ENCODE peak calls at places on chromosomes 6 and 20, in ten cellular contexts. X is heart right ventricle, M is fibroblast of the aortic adventitia, K is epithelial cell of esophagus, R is spleen, Q is adrenal gland, Y is RWPE1, F is breast epithelium, A is choroid plexus epithelial cell, O is mucosa of descending colon. T is an unnamed sample.

GRCh38 chr6:38882157-38882556 is 166.4 kb upstream of the GLP1R start:
- DNase-seq in X (no peak), M (no peak), K (no peak), R (no peak), Q (no peak), Y (no peak), F (no peak), A (no peak), O (no peak), T (no peak)

GRCh38 chr6:144379356-144379755 is 94.2 kb downstream of the UTRN start:
- DNase-seq in X (no peak), M (peak; percentile 32), K (peak; percentile 27), R (no peak), Q (no peak), Y (no peak), F (no peak), A (peak; percentile 76), O (no peak), T (no peak)

GRCh38 chr6:148973809-148974208 is 227.0 kb downstream of the UST start:
- DNase-seq in X (no peak), M (peak; percentile 71), K (peak; percentile 36), R (no peak), Q (peak; percentile 68), Y (no peak), F (no peak), A (peak; percentile 75), O (no peak), T (no peak)

GRCh38 chr6:28980797-28981390 is 24.2 kb downstream of the ZNF311 start:
- DNase-seq in X (no peak), M (peak; percentile 67), K (peak; percentile 62), R (peak; percentile 76), Q (peak; percentile 70), Y (peak; percentile 32), F (no peak), A (peak; percentile 90), O (no peak), T (peak; percentile 69)

GRCh38 chr6:135094403-135094821 is 39.8 kb upstream of the HBS1L start:
- DNase-seq in X (no peak), M (no peak), K (peak; percentile 50), R (no peak), Q (no peak), Y (peak; percentile 38), F (no peak), A (peak; percentile 11), O (no peak), T (no peak)

GRCh38 chr20:12942123-12942522 is 66.6 kb upstream of the SPTLC3 start:
- DNase-seq in X (no peak), M (no peak), K (no peak), R (no peak), Q (no peak), Y (no peak), F (no peak), A (no peak), O (no peak), T (no peak)

GRCh38 chr20:44070139-44070900 is 116.7 kb downstream of the JPH2 start:
- DNase-seq in X (no peak), M (no peak), K (no peak), R (no peak), Q (peak; percentile 30), Y (no peak), F (no peak), A (no peak), O (no peak), T (no peak)

GRCh38 chr20:48706710-48707339 is 121.0 kb downstream of the PREX1 start:
- DNase-seq in X (peak; percentile 43), M (peak; percentile 74), K (no peak), R (peak; percentile 48), Q (no peak), Y (no peak), F (no peak), A (no peak), O (no peak), T (no peak)

GRCh38 chr6:56843476-56844349 is 111.2 kb upstream of the BEND6 start:
- DNase-seq in X (peak; percentile 78), M (peak; percentile 55), K (peak; percentile 91), R (peak; percentile 87), Q (peak; percentile 80), Y (peak; percentile 75), F (no peak), A (peak; percentile 80), O (peak; percentile 71), T (peak; percentile 89)

GRCh38 chr20:32329817-32330554 is 28.1 kb upstream of the ASXL1 start:
- DNase-seq in X (no peak), M (no peak), K (peak; percentile 84), R (no peak), Q (no peak), Y (peak; percentile 30), F (no peak), A (no peak), O (no peak), T (no peak)

GRCh38 chr6:126657556-126658129 is 317.7 kb downstream of the CENPW start:
- DNase-seq in X (no peak), M (peak; percentile 91), K (peak; percentile 61), R (no peak), Q (no peak), Y (peak; percentile 10), F (no peak), A (peak; percentile 76), O (no peak), T (no peak)

GRCh38 chr20:22490287-22491187 is 93.8 kb downstream of the FOXA2 start:
- DNase-seq in X (no peak), M (peak; percentile 16), K (peak; percentile 45), R (no peak), Q (no peak), Y (peak; percentile 10), F (no peak), A (no peak), O (peak; percentile 89), T (peak; percentile 55)

GRCh38 chr20:17140894-17141293 is 85.9 kb upstream of the PCSK2 start:
- DNase-seq in X (no peak), M (no peak), K (no peak), R (no peak), Q (no peak), Y (no peak), F (no peak), A (no peak), O (no peak), T (no peak)

GRCh38 chr6:164184410-164184809 is 769.9 kb downstream of the QKI start:
- DNase-seq in X (no peak), M (no peak), K (no peak), R (no peak), Q (no peak), Y (no peak), F (no peak), A (no peak), O (no peak), T (no peak)

GRCh38 chr20:10427060-10427692 is 6.8 kb downstream of the MKKS start:
- DNase-seq in X (peak; percentile 39), M (peak; percentile 79), K (peak; percentile 66), R (peak; percentile 78), Q (peak; percentile 84), Y (peak; percentile 35), F (no peak), A (peak; percentile 88), O (no peak), T (peak; percentile 70)

GRCh38 chr6:73679009-73679408 is 17.0 kb upstream of the CD109 start:
- DNase-seq in X (no peak), M (no peak), K (no peak), R (no peak), Q (no peak), Y (no peak), F (no peak), A (no peak), O (no peak), T (no peak)

DNA sequence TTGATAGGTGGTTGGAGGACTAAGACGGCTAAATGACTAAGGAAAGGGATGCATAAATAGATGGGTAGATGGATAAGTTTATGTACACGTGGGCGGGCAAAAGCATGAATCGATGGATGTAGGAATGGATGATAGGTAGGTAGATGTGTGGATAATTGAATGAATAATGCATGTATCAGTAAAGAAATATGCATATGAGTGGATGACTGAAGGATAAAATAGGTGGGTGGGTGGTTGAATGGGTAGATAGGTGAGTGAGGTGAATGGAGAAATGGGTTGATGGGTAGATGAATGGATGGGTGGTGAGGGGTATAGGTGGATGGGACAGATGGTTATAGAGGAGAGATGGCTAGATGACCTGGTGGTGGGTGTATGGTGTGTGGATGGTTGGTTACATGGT is 20.2 kb downstream of the SLC12A5 start:
- DNase-seq in X (no peak), M (no peak), K (no peak), R (no peak), Q (no peak), Y (no peak), F (no peak), A (no peak), O (no peak), T (no peak)
- TF ChIP-seq CTCF in X (no peak), M (no peak), K (no peak), R (no peak), Q (no peak), Y (no peak), F (no peak), A (no peak), O (no peak), T (no peak)

GRCh38 chr6:54618597-54618996 is 228.0 kb upstream of the FAM83B start:
- DNase-seq in X (no peak), M (no peak), K (no peak), R (no peak), Q (no peak), Y (no peak), F (no peak), A (no peak), O (no peak), T (no peak)
- TF ChIP-seq CTCF in X (no peak), M (no peak), K (no peak), R (no peak), Q (no peak), Y (no peak), F (no peak), A (no peak), O (no peak), T (no peak)

GRCh38 chr6:44054635-44055559 is 72.4 kb downstream of the MRPL14 start:
- DNase-seq in X (no peak), M (peak; percentile 68), K (peak; percentile 65), R (peak; percentile 52), Q (no peak), Y (no peak), F (no peak), A (no peak), O (peak; percentile 50), T (no peak)
- TF ChIP-seq CTCF in X (no peak), M (no peak), K (no peak), R (no peak), Q (no peak), Y (no peak), F (no peak), A (no peak), O (no peak), T (no peak)

DNA sequence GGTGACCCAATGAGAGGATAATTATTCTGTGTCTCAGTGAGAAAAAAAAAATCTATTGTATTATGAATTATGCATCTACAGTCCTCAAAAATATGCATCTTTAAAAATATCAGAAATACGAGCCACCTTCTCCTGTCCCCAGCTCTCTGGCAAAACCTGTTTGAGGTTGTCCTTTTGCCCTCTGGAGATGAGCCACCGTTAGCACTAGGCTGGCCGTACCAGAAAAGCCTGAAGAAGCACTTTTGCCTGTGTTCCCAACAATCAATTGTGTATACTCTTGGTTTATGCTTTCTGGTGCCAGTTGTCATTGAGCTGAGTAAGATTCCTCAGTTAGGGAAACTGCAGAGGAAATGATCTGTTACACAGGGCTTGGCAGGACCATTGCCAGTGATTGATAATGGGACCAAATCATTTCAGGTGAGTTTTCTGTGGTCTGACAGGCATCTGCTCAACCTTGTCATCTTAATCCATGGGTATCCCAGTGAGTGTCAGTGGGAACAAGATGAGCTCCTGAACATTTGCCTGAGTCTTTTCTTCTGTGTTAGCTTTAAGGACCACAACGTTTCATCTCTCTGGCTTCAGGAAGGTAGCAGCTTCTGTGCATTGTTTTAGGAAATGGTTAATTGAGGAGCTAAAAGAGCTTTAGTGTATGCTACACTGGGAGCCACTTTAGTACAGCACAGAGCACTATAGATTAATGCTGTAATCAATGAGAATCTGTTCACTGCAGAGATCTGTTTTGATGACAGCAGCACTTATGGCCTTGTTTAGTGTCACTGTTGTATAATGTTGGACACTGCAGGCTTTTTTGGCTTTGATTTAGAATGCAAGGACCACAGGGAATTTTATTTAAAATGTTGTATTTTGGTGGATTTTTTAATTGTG is 330.1 kb downstream of the RIMS1 start:
- DNase-seq in X (no peak), M (no peak), K (peak; percentile 43), R (no peak), Q (no peak), Y (no peak), F (peak; percentile 57), A (no peak), O (no peak), T (no peak)
- TF ChIP-seq CTCF in X (no peak), M (no peak), K (no peak), R (no peak), Q (no peak), Y (no peak), F (no peak), A (no peak), O (no peak), T (no peak)